ENCODE peak calls at places on chromosomes 11 and 22, in nine cellular contexts. E is pancreas; C is mammary epithelial cell; Z is OCI-LY7; G is A549; U is naive thymus-derived CD4-positive, alpha-beta T cell; W is neural progenitor cell; N is Peyer's patch; B is lower lobe of right lung. Q is an unnamed sample.
A peak's percentile ranks its signal among the peaks of the same experiment; 100 is the strongest.

GRCh38 chr11:17445240-17445795 is 31.3 kb downstream of the ABCC8 start:
- DNase-seq in W (no peak), E (no peak), N (no peak), Z (no peak), B (no peak), G (no peak), U (no peak), C (no peak), Q (no peak)

GRCh38 chr11:109043318-109043717 is 378.4 kb downstream of the DDX10 start:
- DNase-seq in N (no peak), Z (no peak), G (no peak), W (no peak), C (no peak), U (no peak), B (no peak), E (no peak), Q (no peak)

GRCh38 chr22:31944700-31945477 is 554 bp downstream of the YWHAH start:
- DNase-seq in W (no peak), Z (peak; percentile 58), U (peak; percentile 37), B (peak; percentile 49), G (peak; percentile 16), C (no peak), E (peak; percentile 45), N (peak; percentile 54), Q (peak; percentile 40)

GRCh38 chr11:107991868-107992414 is 16.8 kb upstream of the CUL5 start:
- DNase-seq in Z (no peak), G (no peak), N (no peak), C (no peak), B (no peak), U (no peak), W (peak; percentile 70), E (no peak), Q (no peak)

GRCh38 chr11:116342148-116342547 is 430.6 kb downstream of the BUD13 start:
- DNase-seq in B (no peak), U (no peak), E (no peak), W (no peak), G (no peak), Z (no peak), N (no peak), C (no peak), Q (no peak)

GRCh38 chr11:69731110-69731509 is 27.3 kb upstream of the FGF19 start:
- DNase-seq in E (no peak), Z (no peak), G (no peak), C (no peak), B (no peak), N (no peak), W (no peak), U (no peak), Q (no peak)

GRCh38 chr11:125258626-125259025 is 94.1 kb downstream of the PKNOX2 start:
- DNase-seq in E (no peak), U (no peak), C (no peak), Z (no peak), N (no peak), G (no peak), B (no peak), W (no peak), Q (no peak)

GRCh38 chr22:45233827-45234226 is 6.9 kb downstream of the KIAA0930 start:
- DNase-seq in N (no peak), W (no peak), C (no peak), E (no peak), U (no peak), G (no peak), B (no peak), Z (no peak), Q (no peak)

GRCh38 chr11:103829596-103829995 is 206.8 kb upstream of the DDI1 start:
- DNase-seq in Z (no peak), W (no peak), C (no peak), U (no peak), N (no peak), E (no peak), G (no peak), B (no peak), Q (no peak)

GRCh38 chr11:96017872-96018271 is 94.0 kb upstream of the MTMR2 start:
- DNase-seq in Z (no peak), C (no peak), B (no peak), W (no peak), G (no peak), U (no peak), E (no peak), N (no peak), Q (no peak)

GRCh38 chr22:50270302-50271010 is at the start of gene MAPK11:
- DNase-seq in Z (peak; percentile 76), N (peak; percentile 78), U (peak; percentile 73), C (peak; percentile 64), G (no peak), B (peak; percentile 83), W (peak; percentile 92), E (peak; percentile 81), Q (peak; percentile 68)

GRCh38 chr11:78365381-78365792 is 52.2 kb downstream of the GAB2 start:
- DNase-seq in C (peak; percentile 21), W (peak; percentile 94), Z (no peak), B (peak; percentile 45), N (no peak), U (no peak), G (no peak), E (no peak), Q (no peak)

GRCh38 chr22:40203568-40203967 is 25.8 kb downstream of the TNRC6B start:
- DNase-seq in N (no peak), W (no peak), G (no peak), E (no peak), U (peak; percentile 71), C (no peak), B (no peak), Z (peak; percentile 63), Q (no peak)

GRCh38 chr22:29524440-29525191 is 28.9 kb downstream of the THOC5 start:
- DNase-seq in B (no peak), C (peak; percentile 13), G (peak; percentile 28), U (peak; percentile 13), E (no peak), W (peak; percentile 59), Z (peak; percentile 60), N (no peak), Q (no peak)

GRCh38 chr11:114066046-114066648 is 6.6 kb downstream of the ZBTB16 start:
- DNase-seq in U (no peak), G (no peak), Z (no peak), B (no peak), N (no peak), W (no peak), E (no peak), C (no peak), Q (peak; percentile 38)

DNA sequence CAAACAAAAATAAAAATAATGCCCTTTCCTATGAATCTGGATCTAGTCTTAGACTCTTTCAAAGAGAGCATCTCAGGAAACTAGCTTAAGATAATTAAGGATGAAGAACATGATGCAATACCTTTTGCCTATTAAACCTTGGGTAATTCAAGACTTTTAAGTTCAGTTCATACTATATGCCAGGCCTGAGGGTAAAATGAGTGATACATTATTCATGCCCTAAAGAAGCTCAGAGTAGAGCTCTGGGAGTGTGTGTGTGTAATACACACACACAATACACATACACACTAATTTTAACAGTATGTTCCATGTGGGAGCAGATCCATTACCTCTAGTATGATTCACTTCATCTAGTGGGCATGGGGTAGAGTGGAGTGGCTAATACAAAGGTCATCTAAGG is 651.4 kb upstream of the CHORDC1 start:
- DNase-seq in U (no peak), Z (no peak), E (no peak), N (no peak), G (no peak), B (no peak), W (no peak), C (peak; percentile 74), Q (no peak)
- H3K9me3 ChIP-seq in U (peaks cover 3% of the 10 kb centered on the region), Z (no peaks in the 10 kb centered on the region), E (no peaks in the 10 kb centered on the region), N (no peaks in the 10 kb centered on the region), G (no peaks in the 10 kb centered on the region), B (no peaks in the 10 kb centered on the region), W (no peaks in the 10 kb centered on the region), C (no peaks in the 10 kb centered on the region), Q (no peaks in the 10 kb centered on the region)

DNA sequence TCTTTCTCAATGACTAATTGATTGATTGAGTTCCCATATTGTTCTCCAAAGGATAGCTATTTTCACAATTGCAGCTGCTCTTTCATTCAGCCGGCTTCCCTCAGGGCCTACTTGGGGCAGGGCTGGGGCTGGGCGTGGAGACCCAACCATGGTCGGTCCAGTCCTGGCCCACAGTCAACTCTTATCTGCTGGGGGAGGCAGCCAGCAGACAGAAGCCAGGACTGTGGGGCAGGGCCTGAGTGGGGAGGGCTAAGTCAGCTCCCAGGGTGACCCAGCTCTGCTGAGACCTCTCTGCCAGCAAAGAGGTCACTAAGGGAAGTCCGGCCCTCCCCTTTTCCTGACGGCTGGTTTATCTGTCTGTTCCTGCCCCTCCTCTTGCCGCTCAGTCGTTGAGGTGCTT is 735.2 kb downstream of the TBC1D22A start:
- DNase-seq in G (no peak), E (no peak), C (no peak), N (no peak), W (no peak), Z (no peak), U (no peak), B (no peak), Q (no peak)
- H3K9me3 ChIP-seq in G (peaks cover 9% of the 10 kb centered on the region), E (no peaks in the 10 kb centered on the region), C (peaks cover 47% of the 10 kb centered on the region), N (no peaks in the 10 kb centered on the region), W (peaks cover 14% of the 10 kb centered on the region), Z (peaks cover 25% of the 10 kb centered on the region), U (peaks cover 28% of the 10 kb centered on the region), B (peaks cover 17% of the 10 kb centered on the region), Q (no peaks in the 10 kb centered on the region)

DNA sequence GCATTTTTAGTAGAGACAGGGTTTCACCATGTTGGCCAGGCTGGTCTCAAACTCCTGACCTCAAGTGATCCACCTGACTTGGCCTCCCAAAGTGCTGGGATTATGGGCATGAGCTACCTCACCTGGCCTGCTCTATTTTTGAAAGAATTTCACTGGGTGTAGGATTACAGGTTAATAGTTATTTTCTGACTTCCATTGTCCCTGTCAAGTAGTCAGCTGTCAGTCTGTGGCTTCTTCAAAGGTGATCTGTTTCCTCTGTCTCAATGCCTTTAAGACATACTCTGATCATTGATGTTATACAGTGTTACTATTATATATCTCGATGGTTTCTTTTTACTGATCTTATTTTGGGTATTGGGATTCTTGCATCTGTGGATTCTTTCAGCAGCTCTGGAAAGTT is 10.1 kb upstream of the EXT2 start:
- DNase-seq in C (no peak), U (no peak), B (no peak), G (no peak), Z (no peak), E (no peak), N (no peak), W (no peak), Q (no peak)
- H3K9me3 ChIP-seq in C (no peaks in the 10 kb centered on the region), U (no peaks in the 10 kb centered on the region), B (no peaks in the 10 kb centered on the region), G (peaks cover 6% of the 10 kb centered on the region), Z (no peaks in the 10 kb centered on the region), E (no peaks in the 10 kb centered on the region), N (no peaks in the 10 kb centered on the region), W (no peaks in the 10 kb centered on the region), Q (no peaks in the 10 kb centered on the region)

GRCh38 chr22:48893288-48894063 is 934.2 kb downstream of the BRD1 start:
- DNase-seq in W (no peak), G (no peak), C (no peak), N (no peak), Z (peak; percentile 3), U (no peak), E (no peak), B (no peak), Q (no peak)

GRCh38 chr22:48895831-48896765 is 931.6 kb downstream of the BRD1 start:
- DNase-seq in E (no peak), U (no peak), B (no peak), W (no peak), C (no peak), G (no peak), N (peak; percentile 20), Z (no peak), Q (no peak)

GRCh38 chr22:48894064-48894671 is 933.5 kb downstream of the BRD1 start:
- DNase-seq in C (no peak), Z (peak; percentile 4), W (no peak), G (peak; percentile 5), U (no peak), B (no peak), E (no peak), N (no peak), Q (no peak)

GRCh38 chr22:48895341-48895740 is 932.3 kb downstream of the BRD1 start:
- DNase-seq in U (no peak), Z (no peak), W (no peak), E (no peak), G (no peak), C (no peak), N (no peak), B (no peak), Q (no peak)

GRCh38 chr22:48894804-48895250 is 932.8 kb downstream of the BRD1 start:
- DNase-seq in C (no peak), W (no peak), U (no peak), G (no peak), E (no peak), N (peak; percentile 43), Z (no peak), B (no peak), Q (no peak)
- H3K9me3 ChIP-seq in C (peaks cover 65% of the 10 kb centered on the region), W (no peaks in the 10 kb centered on the region), U (peaks cover 9% of the 10 kb centered on the region), G (no peaks in the 10 kb centered on the region), E (no peaks in the 10 kb centered on the region), N (no peaks in the 10 kb centered on the region), Z (no peaks in the 10 kb centered on the region), B (no peaks in the 10 kb centered on the region), Q (no peaks in the 10 kb centered on the region)